ENCODE peak calls at places on chromosome 4, in seven cellular contexts. One of them, this sample, is unnamed.

GRCh38 chr4:174275101-174275500 is 8.4 kb downstream of the FBXO8 start:
- DNase-seq in left cardiac atrium: no peak
- DNase-seq in neural crest cell: no peak
- DNase-seq in GM23248: no peak
- DNase-seq in CD8-positive, alpha-beta memory T cell: no peak
- DNase-seq in body of pancreas: no peak
- DNase-seq in right cardiac atrium: no peak
- DNase-seq in this sample: no peak

GRCh38 chr4:109434007-109434792 is 585 bp downstream of the SEC24B start:
- DNase-seq in left cardiac atrium: peak
- DNase-seq in neural crest cell: peak
- DNase-seq in GM23248: peak
- DNase-seq in CD8-positive, alpha-beta memory T cell: peak
- DNase-seq in body of pancreas: peak
- DNase-seq in right cardiac atrium: peak
- DNase-seq in this sample: no peak

GRCh38 chr4:19329077-19329476 is 922.6 kb upstream of the SLIT2 start:
- DNase-seq in left cardiac atrium: no peak
- DNase-seq in neural crest cell: no peak
- DNase-seq in GM23248: no peak
- DNase-seq in CD8-positive, alpha-beta memory T cell: no peak
- DNase-seq in body of pancreas: no peak
- DNase-seq in right cardiac atrium: no peak
- DNase-seq in this sample: no peak

GRCh38 chr4:15964159-15964558 is 1.2 kb upstream of the FGFBP2 start:
- DNase-seq in left cardiac atrium: no peak
- DNase-seq in neural crest cell: no peak
- DNase-seq in GM23248: no peak
- DNase-seq in CD8-positive, alpha-beta memory T cell: no peak
- DNase-seq in body of pancreas: no peak
- DNase-seq in right cardiac atrium: no peak
- DNase-seq in this sample: no peak

GRCh38 chr4:52840531-52841350 is 21.4 kb upstream of the RASL11B start:
- DNase-seq in left cardiac atrium: no peak
- DNase-seq in neural crest cell: no peak
- DNase-seq in GM23248: no peak
- DNase-seq in CD8-positive, alpha-beta memory T cell: no peak
- DNase-seq in body of pancreas: no peak
- DNase-seq in right cardiac atrium: no peak
- DNase-seq in this sample: no peak

GRCh38 chr4:147006229-147006628 is 60.6 kb upstream of the TTC29 start:
- DNase-seq in left cardiac atrium: no peak
- DNase-seq in neural crest cell: no peak
- DNase-seq in GM23248: no peak
- DNase-seq in CD8-positive, alpha-beta memory T cell: no peak
- DNase-seq in body of pancreas: no peak
- DNase-seq in right cardiac atrium: no peak
- DNase-seq in this sample: no peak

GRCh38 chr4:8534129-8534528 is 46.1 kb upstream of the GPR78 start:
- DNase-seq in left cardiac atrium: no peak
- DNase-seq in neural crest cell: no peak
- DNase-seq in GM23248: no peak
- DNase-seq in CD8-positive, alpha-beta memory T cell: no peak
- DNase-seq in body of pancreas: peak
- DNase-seq in right cardiac atrium: no peak
- DNase-seq in this sample: peak

GRCh38 chr4:74466242-74466641 is 21.3 kb downstream of the AREG start:
- DNase-seq in left cardiac atrium: no peak
- DNase-seq in neural crest cell: no peak
- DNase-seq in GM23248: no peak
- DNase-seq in CD8-positive, alpha-beta memory T cell: no peak
- DNase-seq in body of pancreas: no peak
- DNase-seq in right cardiac atrium: no peak
- DNase-seq in this sample: no peak

GRCh38 chr4:185127021-185127925 is 15.8 kb upstream of the SLC25A4 start:
- DNase-seq in left cardiac atrium: peak
- DNase-seq in neural crest cell: no peak
- DNase-seq in GM23248: peak
- DNase-seq in CD8-positive, alpha-beta memory T cell: no peak
- DNase-seq in body of pancreas: peak
- DNase-seq in right cardiac atrium: peak
- DNase-seq in this sample: no peak

GRCh38 chr4:3485011-3485881 is 22.1 kb downstream of the DOK7 start:
- DNase-seq in left cardiac atrium: no peak
- DNase-seq in neural crest cell: no peak
- DNase-seq in GM23248: no peak
- DNase-seq in CD8-positive, alpha-beta memory T cell: no peak
- DNase-seq in body of pancreas: no peak
- DNase-seq in right cardiac atrium: peak
- DNase-seq in this sample: no peak

GRCh38 chr4:110518889-110519490 is 43.0 kb downstream of the ENPEP start:
- DNase-seq in left cardiac atrium: no peak
- DNase-seq in neural crest cell: peak
- DNase-seq in GM23248: peak
- DNase-seq in CD8-positive, alpha-beta memory T cell: no peak
- DNase-seq in body of pancreas: peak
- DNase-seq in right cardiac atrium: no peak
- DNase-seq in this sample: no peak

GRCh38 chr4:156638925-156639605 is 332.5 kb downstream of the PDGFC start:
- DNase-seq in left cardiac atrium: no peak
- DNase-seq in neural crest cell: no peak
- DNase-seq in GM23248: peak
- DNase-seq in CD8-positive, alpha-beta memory T cell: no peak
- DNase-seq in body of pancreas: no peak
- DNase-seq in right cardiac atrium: no peak
- DNase-seq in this sample: no peak

GRCh38 chr4:6386091-6386490 is 86.3 kb downstream of the PPP2R2C start:
- DNase-seq in left cardiac atrium: no peak
- DNase-seq in neural crest cell: no peak
- DNase-seq in GM23248: no peak
- DNase-seq in CD8-positive, alpha-beta memory T cell: no peak
- DNase-seq in body of pancreas: no peak
- DNase-seq in right cardiac atrium: peak
- DNase-seq in this sample: no peak

GRCh38 chr4:183635737-183636136 is 23.2 kb downstream of the RWDD4 start:
- DNase-seq in left cardiac atrium: no peak
- DNase-seq in neural crest cell: no peak
- DNase-seq in GM23248: no peak
- DNase-seq in CD8-positive, alpha-beta memory T cell: no peak
- DNase-seq in body of pancreas: no peak
- DNase-seq in right cardiac atrium: no peak
- DNase-seq in this sample: no peak

GRCh38 chr4:1153567-1154090 is 18.8 kb downstream of the SPON2 start:
- DNase-seq in left cardiac atrium: no peak
- DNase-seq in neural crest cell: no peak
- DNase-seq in GM23248: no peak
- DNase-seq in CD8-positive, alpha-beta memory T cell: no peak
- DNase-seq in body of pancreas: peak
- DNase-seq in right cardiac atrium: no peak
- DNase-seq in this sample: no peak

GRCh38 chr4:184310171-184310567 is 92.5 kb upstream of the ENPP6 start:
- DNase-seq in left cardiac atrium: no peak
- DNase-seq in neural crest cell: no peak
- DNase-seq in GM23248: no peak
- DNase-seq in CD8-positive, alpha-beta memory T cell: peak
- DNase-seq in body of pancreas: no peak
- DNase-seq in right cardiac atrium: no peak
- DNase-seq in this sample: no peak

GRCh38 chr4:36235306-36235705 is 9.0 kb downstream of the ARAP2 start:
- DNase-seq in left cardiac atrium: no peak
- DNase-seq in neural crest cell: no peak
- DNase-seq in GM23248: no peak
- DNase-seq in CD8-positive, alpha-beta memory T cell: no peak
- DNase-seq in body of pancreas: no peak
- DNase-seq in right cardiac atrium: no peak
- DNase-seq in this sample: no peak

GRCh38 chr4:158020734-158021346 is 152.0 kb downstream of the GASK1B start:
- DNase-seq in left cardiac atrium: no peak
- DNase-seq in neural crest cell: no peak
- DNase-seq in GM23248: peak
- DNase-seq in CD8-positive, alpha-beta memory T cell: no peak
- DNase-seq in body of pancreas: no peak
- DNase-seq in right cardiac atrium: no peak
- DNase-seq in this sample: no peak

GRCh38 chr4:108175966-108176365 is 7.2 kb upstream of the LEF1 start:
- DNase-seq in left cardiac atrium: no peak
- DNase-seq in neural crest cell: no peak
- DNase-seq in GM23248: no peak
- DNase-seq in CD8-positive, alpha-beta memory T cell: no peak
- DNase-seq in body of pancreas: no peak
- DNase-seq in right cardiac atrium: no peak
- DNase-seq in this sample: no peak

GRCh38 chr4:186081202-186081807 is 12.3 kb downstream of the TLR3 start:
- DNase-seq in left cardiac atrium: no peak
- DNase-seq in neural crest cell: no peak
- DNase-seq in GM23248: no peak
- DNase-seq in CD8-positive, alpha-beta memory T cell: no peak
- DNase-seq in body of pancreas: no peak
- DNase-seq in right cardiac atrium: no peak
- DNase-seq in this sample: no peak

GRCh38 chr4:119664168-119664907 is 35.7 kb upstream of the PDE5A start:
- DNase-seq in left cardiac atrium: no peak
- DNase-seq in neural crest cell: no peak
- DNase-seq in GM23248: no peak
- DNase-seq in CD8-positive, alpha-beta memory T cell: no peak
- DNase-seq in body of pancreas: no peak
- DNase-seq in right cardiac atrium: no peak
- DNase-seq in this sample: no peak

GRCh38 chr4:25448379-25449109 is 71.5 kb downstream of the ANAPC4 start:
- DNase-seq in left cardiac atrium: no peak
- DNase-seq in neural crest cell: no peak
- DNase-seq in GM23248: peak
- DNase-seq in CD8-positive, alpha-beta memory T cell: no peak
- DNase-seq in body of pancreas: no peak
- DNase-seq in right cardiac atrium: no peak
- DNase-seq in this sample: no peak